ENCODE peak calls at places on chromosomes 11 and 22, in nine cellular contexts. A is PC-3; T is A549; L is body of pancreas; C is hepatocyte; F is left ventricle myocardium inferior; D is pancreas; X is colonic mucosa; K is CD8-positive, alpha-beta T cell. Z is an unnamed sample.

GRCh38 chr22:35359380-35360065 is 21.4 kb upstream of the HMOX1 start:
- DNase-seq in A (no peak), T (no peak), L (no peak), C (no peak), F (no peak), D (no peak), X (no peak), K (no peak), Z (no peak)

GRCh38 chr11:133892584-133893380 is 47.5 kb upstream of the SPATA19 start:
- DNase-seq in A (no peak), T (no peak), L (no peak), C (no peak), F (no peak), D (no peak), X (no peak), K (no peak), Z (no peak)

GRCh38 chr11:117876341-117877119 is at the start of gene FXYD6:
- DNase-seq in A (no peak), T (no peak), L (peak; percentile 30), C (peak; percentile 82), F (peak; percentile 73), D (peak; percentile 63), X (peak; percentile 52), K (no peak), Z (peak; percentile 58)

GRCh38 chr11:6855971-6856542 is 6.8 kb upstream of the OR10A2 start:
- DNase-seq in A (peak; percentile 73), T (no peak), L (peak; percentile 31), C (peak; percentile 37), F (no peak), D (no peak), X (no peak), K (no peak), Z (no peak)

GRCh38 chr11:47508595-47509555 is 44.1 kb downstream of the CELF1 start:
- DNase-seq in A (no peak), T (no peak), L (peak; percentile 38), C (peak; percentile 41), F (no peak), D (no peak), X (peak; percentile 58), K (no peak), Z (no peak)

GRCh38 chr11:117020287-117020686 is 77.9 kb downstream of the SIK3 start:
- DNase-seq in A (no peak), T (no peak), L (no peak), C (no peak), F (no peak), D (no peak), X (peak; percentile 33), K (no peak), Z (no peak)

GRCh38 chr11:44286911-44287310 is 23.0 kb downstream of the ALX4 start:
- DNase-seq in A (no peak), T (no peak), L (no peak), C (no peak), F (no peak), D (no peak), X (no peak), K (no peak), Z (no peak)

GRCh38 chr11:65423516-65424199 is 1.1 kb downstream of the NEAT1 start:
- DNase-seq in A (peak; percentile 32), T (no peak), L (peak; percentile 41), C (no peak), F (peak; percentile 20), D (peak; percentile 77), X (peak; percentile 51), K (no peak), Z (no peak)

GRCh38 chr11:16986434-16987204 is 27.6 kb downstream of the PLEKHA7 start:
- DNase-seq in A (peak; percentile 58), T (no peak), L (peak; percentile 95), C (peak; percentile 81), F (no peak), D (peak; percentile 77), X (peak; percentile 95), K (peak; percentile 3), Z (no peak)

GRCh38 chr11:58927393-58928081 is 11.8 kb upstream of the GLYATL1 start:
- DNase-seq in A (peak; percentile 26), T (no peak), L (peak; percentile 67), C (peak; percentile 90), F (no peak), D (peak; percentile 56), X (peak; percentile 75), K (no peak), Z (no peak)

GRCh38 chr11:45089845-45090499 is 56.5 kb upstream of the PRDM11 start:
- DNase-seq in A (peak; percentile 48), T (no peak), L (no peak), C (no peak), F (no peak), D (no peak), X (no peak), K (no peak), Z (no peak)

GRCh38 chr22:27747396-27748256 is 53.9 kb downstream of the MN1 start:
- DNase-seq in A (no peak), T (no peak), L (no peak), C (no peak), F (no peak), D (no peak), X (no peak), K (no peak), Z (no peak)

GRCh38 chr11:130473795-130474377 is 25.4 kb downstream of the ADAMTS15 start:
- DNase-seq in A (no peak), T (no peak), L (no peak), C (no peak), F (no peak), D (no peak), X (no peak), K (no peak), Z (no peak)

GRCh38 chr11:117626576-117626975 is 170.4 kb downstream of the DSCAML1 start:
- DNase-seq in A (no peak), T (no peak), L (no peak), C (no peak), F (no peak), D (peak; percentile 15), X (no peak), K (no peak), Z (no peak)

GRCh38 chr11:110782616-110783015 is 70.4 kb upstream of the ARHGAP20 start:
- DNase-seq in A (no peak), T (no peak), L (no peak), C (no peak), F (no peak), D (no peak), X (no peak), K (no peak), Z (no peak)

GRCh38 chr11:63619967-63620366 is 5.7 kb upstream of the PLAAT3 start:
- DNase-seq in A (no peak), T (no peak), L (no peak), C (peak; percentile 41), F (no peak), D (no peak), X (no peak), K (no peak), Z (no peak)

GRCh38 chr11:69455969-69456368 is 25.5 kb upstream of the LINC01488 start:
- DNase-seq in A (no peak), T (no peak), L (no peak), C (no peak), F (no peak), D (no peak), X (no peak), K (no peak), Z (no peak)

GRCh38 chr22:45505991-45506743 is 3.5 kb downstream of the FBLN1 start:
- DNase-seq in A (no peak), T (no peak), L (no peak), C (no peak), F (peak; percentile 11), D (no peak), X (no peak), K (no peak), Z (peak; percentile 36)
- H3K4me1 ChIP-seq in A (no peaks in the 10 kb centered on the region), T (peaks cover 9% of the 10 kb centered on the region), L (peaks cover 12% of the 10 kb centered on the region), C (peaks cover 59% of the 10 kb centered on the region), F (peaks cover 44% of the 10 kb centered on the region), D (no peaks in the 10 kb centered on the region), X (no peaks in the 10 kb centered on the region), K (no peaks in the 10 kb centered on the region), Z (peaks cover 6% of the 10 kb centered on the region)

GRCh38 chr11:122178795-122179194 is 62.8 kb upstream of the BLID start:
- DNase-seq in A (peak; percentile 52), T (no peak), L (no peak), C (no peak), F (no peak), D (no peak), X (no peak), K (no peak), Z (no peak)
- H3K4me1 ChIP-seq in A (peaks cover 61% of the 10 kb centered on the region), T (peaks cover 46% of the 10 kb centered on the region), L (no peaks in the 10 kb centered on the region), C (no peaks in the 10 kb centered on the region), F (peaks cover 15% of the 10 kb centered on the region), D (no peaks in the 10 kb centered on the region), X (no peaks in the 10 kb centered on the region), K (no peaks in the 10 kb centered on the region), Z (no peaks in the 10 kb centered on the region)

DNA sequence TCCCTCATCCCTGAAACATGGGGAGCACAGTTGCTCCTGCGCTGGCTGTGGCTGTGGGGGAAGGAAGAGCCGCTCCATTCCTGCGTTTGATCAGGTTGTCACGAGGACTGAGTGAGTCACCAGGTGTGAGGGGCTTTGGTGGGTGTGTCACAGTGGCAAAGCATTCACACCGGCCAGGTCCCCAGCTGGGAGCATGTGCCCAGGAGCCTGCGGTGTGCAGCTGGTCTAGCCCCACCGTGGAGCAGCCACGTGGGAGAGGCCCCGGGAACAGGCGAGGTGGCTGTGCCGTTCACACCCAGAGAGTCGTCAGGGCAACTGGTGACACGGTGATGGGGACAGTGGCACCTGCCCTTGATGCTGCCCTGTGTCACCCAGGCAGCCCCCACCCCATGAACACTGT is 47.6 kb upstream of the PPARA start:
- DNase-seq in A (no peak), T (no peak), L (peak; percentile 73), C (no peak), F (no peak), D (no peak), X (no peak), K (no peak), Z (no peak)
- H3K4me1 ChIP-seq in A (no peaks in the 10 kb centered on the region), T (peaks cover 92% of the 10 kb centered on the region), L (peaks cover 94% of the 10 kb centered on the region), C (peaks cover 21% of the 10 kb centered on the region), F (peaks cover 99% of the 10 kb centered on the region), D (peaks cover 50% of the 10 kb centered on the region), X (no peaks in the 10 kb centered on the region), K (no peaks in the 10 kb centered on the region), Z (peaks cover 68% of the 10 kb centered on the region)

GRCh38 chr11:119149371-119150275 is 771 bp downstream of the ABCG4 start:
- DNase-seq in A (no peak), T (no peak), L (no peak), C (no peak), F (no peak), D (no peak), X (no peak), K (no peak), Z (no peak)

GRCh38 chr11:119147604-119148333 is 1.1 kb upstream of the ABCG4 start:
- DNase-seq in A (no peak), T (no peak), L (no peak), C (no peak), F (no peak), D (no peak), X (no peak), K (no peak), Z (no peak)

GRCh38 chr11:119148855-119149370 is at the start of gene ABCG4:
- DNase-seq in A (peak; percentile 21), T (no peak), L (peak; percentile 35), C (peak; percentile 49), F (peak; percentile 27), D (peak; percentile 72), X (no peak), K (no peak), Z (peak; percentile 85)

GRCh38 chr11:119144825-119145476 is 3.9 kb upstream of the ABCG4 start:
- DNase-seq in A (peak; percentile 83), T (peak; percentile 90), L (peak; percentile 69), C (peak; percentile 87), F (peak; percentile 54), D (peak; percentile 69), X (peak; percentile 76), K (no peak), Z (no peak)
- H3K4me1 ChIP-seq in A (peaks cover 3% of the 10 kb centered on the region), T (peaks cover 4% of the 10 kb centered on the region), L (peaks cover 17% of the 10 kb centered on the region), C (no peaks in the 10 kb centered on the region), F (peaks cover 16% of the 10 kb centered on the region), D (no peaks in the 10 kb centered on the region), X (no peaks in the 10 kb centered on the region), K (peaks cover 21% of the 10 kb centered on the region), Z (peaks cover 22% of the 10 kb centered on the region)

GRCh38 chr22:41933411-41934177 is 7.0 kb upstream of the TNFRSF13C start:
- DNase-seq in A (no peak), T (no peak), L (no peak), C (no peak), F (no peak), D (no peak), X (no peak), K (no peak), Z (no peak)
- H3K4me1 ChIP-seq in A (no peaks in the 10 kb centered on the region), T (no peaks in the 10 kb centered on the region), L (no peaks in the 10 kb centered on the region), C (no peaks in the 10 kb centered on the region), F (peaks cover 26% of the 10 kb centered on the region), D (no peaks in the 10 kb centered on the region), X (no peaks in the 10 kb centered on the region), K (peaks cover 3% of the 10 kb centered on the region), Z (no peaks in the 10 kb centered on the region)